ENCODE peak calls at places on chromosomes 1 and 21, in six cellular contexts. A, G, L, B, F and E are unnamed samples.

GRCh38 chr1:218384576-218384975 is 39.4 kb downstream of the TGFB2 start:
- DNase-seq in A (no peak), G (peak; percentile 80), L (no peak), B (no peak), F (no peak), E (no peak)

GRCh38 chr1:206685256-206685748 is 597 bp downstream of the MAPKAPK2 start:
- DNase-seq in A (no peak), G (no peak), L (peak; percentile 64), B (no peak), F (no peak), E (no peak)

GRCh38 chr1:214228976-214229375 is 52.0 kb upstream of the SMYD2 start:
- DNase-seq in A (no peak), G (no peak), L (no peak), B (no peak), F (peak; percentile 82), E (no peak)

GRCh38 chr1:203367051-203367450 is 16.1 kb upstream of the FMOD start:
- DNase-seq in A (no peak), G (no peak), L (no peak), B (no peak), F (no peak), E (no peak)

GRCh38 chr1:51313961-51314777 is 16.2 kb downstream of the TTC39A start:
- DNase-seq in A (no peak), G (no peak), L (peak; percentile 78), B (no peak), F (peak; percentile 27), E (peak; percentile 61)

GRCh38 chr1:182616130-182617074 is 12.2 kb upstream of the RGS16 start:
- DNase-seq in A (peak; percentile 83), G (no peak), L (no peak), B (no peak), F (peak; percentile 84), E (no peak)

GRCh38 chr1:204287466-204287881 is 72.3 kb downstream of the PLEKHA6 start:
- DNase-seq in A (no peak), G (no peak), L (no peak), B (no peak), F (no peak), E (no peak)

GRCh38 chr1:220873087-220873486 is 6.2 kb upstream of the HLX start:
- DNase-seq in A (no peak), G (no peak), L (no peak), B (no peak), F (no peak), E (no peak)

GRCh38 chr1:210711825-210712224 is 383.1 kb downstream of the HHAT start:
- DNase-seq in A (peak; percentile 21), G (no peak), L (no peak), B (no peak), F (peak; percentile 34), E (no peak)
- TF ChIP-seq CTCF in A (no peak), G (no peak), L (no peak), B (no peak), F (no peak), E (peak; percentile 50)

GRCh38 chr21:37916795-37917142 is 512 bp upstream of the KCNJ6 start:
- DNase-seq in A (peak; percentile 83), G (no peak), L (no peak), B (no peak), F (no peak), E (no peak)
- TF ChIP-seq CTCF in A (peak; percentile 39), G (no peak), L (no peak), B (no peak), F (no peak), E (peak; percentile 72)

GRCh38 chr1:69700770-69701169 is 133.0 kb downstream of the LRRC7 start:
- DNase-seq in A (peak; percentile 53), G (no peak), L (no peak), B (no peak), F (no peak), E (no peak)
- TF ChIP-seq CTCF in A (peak; percentile 45), G (peak; percentile 53), L (no peak), B (peak; percentile 51), F (no peak), E (peak; percentile 66)

GRCh38 chr1:156947818-156948525 is 27.5 kb downstream of the LRRC71 start:
- DNase-seq in A (no peak), G (no peak), L (no peak), B (no peak), F (peak; percentile 13), E (no peak)

GRCh38 chr1:156949127-156949526 is 28.7 kb downstream of the LRRC71 start:
- DNase-seq in A (no peak), G (no peak), L (no peak), B (no peak), F (peak; percentile 11), E (no peak)

GRCh38 chr1:156945881-156946661 is 25.6 kb downstream of the LRRC71 start:
- DNase-seq in A (no peak), G (no peak), L (no peak), B (no peak), F (peak; percentile 25), E (no peak)

GRCh38 chr1:156947127-156947526 is 26.7 kb downstream of the LRRC71 start:
- DNase-seq in A (no peak), G (no peak), L (no peak), B (no peak), F (peak; percentile 5), E (no peak)

DNA sequence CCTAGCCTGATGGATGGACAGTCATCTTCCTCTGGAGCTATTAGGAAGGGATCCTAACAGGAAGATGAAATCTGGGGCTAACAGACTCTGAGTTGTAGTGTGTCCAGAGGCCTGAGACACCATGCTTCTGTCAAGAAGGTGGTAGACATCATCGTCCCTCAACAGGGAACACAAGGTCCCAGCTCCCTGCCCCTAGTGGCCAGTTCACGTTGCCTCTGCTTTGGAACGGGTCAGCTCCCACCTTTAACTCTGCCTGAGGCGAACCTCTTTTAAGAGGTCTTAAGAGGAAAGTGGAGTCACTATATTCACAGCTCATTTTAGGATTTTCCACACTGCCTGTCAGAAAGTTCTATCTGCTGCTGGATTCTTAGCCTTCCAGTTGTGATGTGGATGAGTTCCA is 28.3 kb downstream of the LRRC71 start:
- DNase-seq in A (peak; percentile 45), G (no peak), L (no peak), B (no peak), F (peak; percentile 11), E (no peak)
- TF ChIP-seq CTCF in A (no peak), G (peak; percentile 26), L (no peak), B (no peak), F (no peak), E (peak; percentile 34)

GRCh38 chr21:34012640-34013039 is 60.7 kb upstream of the MRPS6 start:
- DNase-seq in A (no peak), G (no peak), L (no peak), B (no peak), F (no peak), E (no peak)
- TF ChIP-seq CTCF in A (no peak), G (no peak), L (no peak), B (no peak), F (no peak), E (no peak)

GRCh38 chr1:68600049-68600661 is 103.3 kb upstream of the DEPDC1 start:
- DNase-seq in A (peak; percentile 35), G (no peak), L (peak; percentile 12), B (no peak), F (no peak), E (no peak)
- TF ChIP-seq CTCF in A (peak; percentile 68), G (peak; percentile 53), L (peak; percentile 23), B (peak; percentile 64), F (peak; percentile 27), E (peak; percentile 46)

DNA sequence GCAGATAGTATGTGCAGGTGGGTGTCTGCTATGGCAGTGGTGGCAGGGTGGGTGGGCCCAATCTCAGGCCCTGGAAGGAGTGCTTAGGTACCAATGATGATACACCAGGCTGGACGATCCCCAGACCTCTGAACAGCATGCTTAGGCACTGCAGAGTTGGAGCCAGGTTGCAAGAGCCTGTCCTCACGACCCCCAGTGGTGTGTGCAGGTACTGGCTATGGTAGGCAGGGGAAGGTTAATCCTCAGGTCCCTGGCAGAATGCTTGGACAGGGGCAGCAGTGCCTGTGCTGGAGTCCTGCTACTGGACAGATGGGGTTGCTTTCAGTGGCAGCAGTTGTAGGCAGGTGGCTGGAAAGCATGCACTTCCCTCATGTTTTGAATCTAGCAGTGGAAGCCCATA is 100.5 kb upstream of the NEK7 start:
- DNase-seq in A (peak; percentile 76), G (no peak), L (no peak), B (no peak), F (no peak), E (peak; percentile 66)
- TF ChIP-seq CTCF in A (peak; percentile 52), G (peak; percentile 18), L (no peak), B (no peak), F (no peak), E (no peak)

GRCh38 chr1:34237416-34237815 is 60.7 kb downstream of the C1orf94 start:
- DNase-seq in A (no peak), G (no peak), L (no peak), B (no peak), F (no peak), E (no peak)

GRCh38 chr1:34236089-34236488 is 59.4 kb downstream of the C1orf94 start:
- DNase-seq in A (no peak), G (no peak), L (no peak), B (no peak), F (no peak), E (no peak)

GRCh38 chr1:34231441-34231840 is 54.7 kb downstream of the C1orf94 start:
- DNase-seq in A (no peak), G (no peak), L (no peak), B (no peak), F (no peak), E (no peak)

DNA sequence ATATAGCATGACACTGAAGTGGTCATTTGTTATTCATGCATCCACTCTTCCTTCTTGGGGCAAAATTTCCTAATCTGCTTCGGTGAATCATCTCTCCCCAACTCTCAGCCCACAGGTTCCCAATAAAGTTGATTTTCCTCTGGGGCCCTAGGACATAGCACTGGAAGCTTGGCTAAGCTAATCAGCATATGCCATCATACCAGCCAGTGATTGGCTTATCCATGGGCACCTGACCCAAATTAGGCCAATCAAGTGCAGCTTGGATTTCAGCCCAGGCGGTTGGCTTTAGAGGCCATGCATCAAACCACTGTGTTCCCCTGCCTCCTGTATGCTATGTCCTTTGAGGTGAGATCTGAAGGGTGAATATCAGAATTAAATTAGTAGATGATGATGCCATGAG is 58.9 kb downstream of the C1orf94 start:
- DNase-seq in A (no peak), G (no peak), L (no peak), B (no peak), F (no peak), E (no peak)
- TF ChIP-seq CTCF in A (no peak), G (no peak), L (no peak), B (no peak), F (no peak), E (no peak)